ENCODE peak calls at places on chromosomes 16 and 17, in seven cellular contexts. Z, O, F, S, T, R and W are unnamed samples.

GRCh38 chr17:81329927-81330883 is 35.1 kb upstream of the SLC38A10 start:
- DNase-seq in Z (no peak), O (no peak), F (no peak), S (peak), T (no peak), R (no peak), W (no peak)

GRCh38 chr17:79287743-79288142 is 213.1 kb downstream of the ENGASE start:
- DNase-seq in Z (no peak), O (no peak), F (no peak), S (no peak), T (no peak), R (no peak), W (no peak)

GRCh38 chr16:13171313-13171712 is 269.9 kb downstream of the SHISA9 start:
- DNase-seq in Z (no peak), O (no peak), F (no peak), S (no peak), T (no peak), R (no peak), W (no peak)

GRCh38 chr17:20230924-20231323 is 221.8 kb downstream of the SPECC1 start:
- DNase-seq in Z (no peak), O (no peak), F (no peak), S (no peak), T (no peak), R (no peak), W (no peak)

GRCh38 chr16:57859331-57859730 is 57.0 kb upstream of the KIFC3 start:
- DNase-seq in Z (peak), O (peak), F (no peak), S (no peak), T (no peak), R (peak), W (no peak)

GRCh38 chr16:81473561-81473960 is 29.0 kb downstream of the CMIP start:
- DNase-seq in Z (no peak), O (peak), F (no peak), S (no peak), T (no peak), R (no peak), W (no peak)

GRCh38 chr17:10309003-10309974 is 63.5 kb downstream of the MYH13 start:
- DNase-seq in Z (no peak), O (no peak), F (no peak), S (no peak), T (no peak), R (no peak), W (no peak)

GRCh38 chr16:9102379-9102778 is 10.9 kb downstream of the HAPSTR1 start:
- DNase-seq in Z (no peak), O (peak), F (no peak), S (peak), T (peak), R (peak), W (no peak)

GRCh38 chr17:74163271-74163821 is 40.1 kb upstream of the RPL38 start:
- DNase-seq in Z (no peak), O (no peak), F (no peak), S (no peak), T (no peak), R (no peak), W (no peak)

GRCh38 chr16:2296662-2297505 is 29.0 kb upstream of the RNPS1 start:
- DNase-seq in Z (peak), O (peak), F (no peak), S (peak), T (no peak), R (peak), W (peak)

GRCh38 chr17:27956601-27957445 is 63.7 kb upstream of the LYRM9 start:
- DNase-seq in Z (peak), O (peak), F (no peak), S (no peak), T (no peak), R (peak), W (no peak)

GRCh38 chr17:49404371-49404770 is 10.3 kb downstream of the PHB1 start:
- DNase-seq in Z (no peak), O (no peak), F (no peak), S (no peak), T (no peak), R (no peak), W (no peak)

GRCh38 chr17:43591750-43592562 is 45.8 kb upstream of the ETV4 start:
- DNase-seq in Z (no peak), O (peak), F (no peak), S (no peak), T (peak), R (peak), W (no peak)

GRCh38 chr16:89489731-89490385 is 503 bp downstream of the ANKRD11 start:
- DNase-seq in Z (no peak), O (no peak), F (no peak), S (no peak), T (no peak), R (no peak), W (no peak)

GRCh38 chr16:57590654-57591085 is 37.8 kb upstream of the ADGRG1 start:
- DNase-seq in Z (no peak), O (peak), F (no peak), S (peak), T (no peak), R (peak), W (no peak)

GRCh38 chr17:8631554-8631877 is 991 bp upstream of the MYH10 start:
- DNase-seq in Z (no peak), O (no peak), F (no peak), S (no peak), T (no peak), R (no peak), W (no peak)

GRCh38 chr17:68600123-68600880 is 865 bp downstream of the FAM20A start:
- DNase-seq in Z (peak), O (peak), F (peak), S (no peak), T (no peak), R (no peak), W (peak)
- TF ChIP-seq CTCF in Z (peak), O (peak), F (no peak), S (no peak), T (peak), R (no peak), W (no peak)

GRCh38 chr16:71645450-71645849 is 19.5 kb downstream of the MARVELD3 start:
- DNase-seq in Z (peak), O (peak), F (no peak), S (no peak), T (no peak), R (peak), W (peak)

GRCh38 chr16:71648162-71648561 is 22.2 kb downstream of the MARVELD3 start:
- DNase-seq in Z (no peak), O (no peak), F (no peak), S (no peak), T (no peak), R (no peak), W (no peak)

GRCh38 chr16:71647391-71647790 is 21.4 kb downstream of the MARVELD3 start:
- DNase-seq in Z (no peak), O (no peak), F (no peak), S (no peak), T (no peak), R (no peak), W (no peak)

GRCh38 chr16:71648921-71649320 is 22.9 kb downstream of the MARVELD3 start:
- DNase-seq in Z (no peak), O (peak), F (no peak), S (no peak), T (no peak), R (no peak), W (no peak)
- TF ChIP-seq CTCF in Z (peak), O (peak), F (peak), S (peak), T (peak), R (peak), W (peak)

DNA sequence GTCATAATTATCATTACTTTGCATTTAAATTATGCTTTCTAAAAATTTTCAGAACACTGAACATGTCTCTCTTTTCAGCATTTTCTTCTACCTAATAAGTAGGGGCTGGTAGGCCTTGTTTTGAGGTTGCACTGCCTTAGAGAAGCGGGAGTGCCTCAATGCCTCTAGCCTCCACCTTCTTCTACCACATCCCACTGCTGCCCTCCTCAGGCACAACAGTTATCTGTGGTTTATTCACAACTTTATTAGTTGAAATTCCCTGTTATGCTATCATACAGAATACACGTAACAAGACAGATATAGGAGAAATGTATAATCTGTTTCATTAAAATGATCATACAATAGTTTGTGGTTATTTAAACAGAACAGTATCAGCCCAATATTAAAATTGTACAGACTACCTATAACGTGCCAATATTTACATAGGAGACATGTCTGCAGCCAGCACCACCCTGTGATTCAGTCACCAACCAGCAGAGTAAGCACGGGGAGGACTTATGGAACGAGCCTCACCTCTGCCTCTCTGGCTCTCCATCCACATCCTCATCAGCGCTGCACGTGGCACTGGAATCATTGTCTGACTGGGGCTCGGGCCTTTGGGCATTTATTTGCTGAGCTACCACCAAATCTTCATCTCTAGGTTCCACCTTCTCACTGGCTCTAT is 101.2 kb downstream of the TTC19 start:
- DNase-seq in Z (no peak), O (peak), F (no peak), S (no peak), T (no peak), R (no peak), W (no peak)
- TF ChIP-seq CTCF in Z (peak), O (peak), F (no peak), S (no peak), T (peak), R (no peak), W (no peak)

GRCh38 chr16:50371936-50372595 is 3.3 kb upstream of the BRD7 start:
- DNase-seq in Z (peak), O (peak), F (no peak), S (no peak), T (no peak), R (peak), W (no peak)
- TF ChIP-seq CTCF in Z (peak), O (peak), F (peak), S (no peak), T (peak), R (peak), W (peak)

DNA sequence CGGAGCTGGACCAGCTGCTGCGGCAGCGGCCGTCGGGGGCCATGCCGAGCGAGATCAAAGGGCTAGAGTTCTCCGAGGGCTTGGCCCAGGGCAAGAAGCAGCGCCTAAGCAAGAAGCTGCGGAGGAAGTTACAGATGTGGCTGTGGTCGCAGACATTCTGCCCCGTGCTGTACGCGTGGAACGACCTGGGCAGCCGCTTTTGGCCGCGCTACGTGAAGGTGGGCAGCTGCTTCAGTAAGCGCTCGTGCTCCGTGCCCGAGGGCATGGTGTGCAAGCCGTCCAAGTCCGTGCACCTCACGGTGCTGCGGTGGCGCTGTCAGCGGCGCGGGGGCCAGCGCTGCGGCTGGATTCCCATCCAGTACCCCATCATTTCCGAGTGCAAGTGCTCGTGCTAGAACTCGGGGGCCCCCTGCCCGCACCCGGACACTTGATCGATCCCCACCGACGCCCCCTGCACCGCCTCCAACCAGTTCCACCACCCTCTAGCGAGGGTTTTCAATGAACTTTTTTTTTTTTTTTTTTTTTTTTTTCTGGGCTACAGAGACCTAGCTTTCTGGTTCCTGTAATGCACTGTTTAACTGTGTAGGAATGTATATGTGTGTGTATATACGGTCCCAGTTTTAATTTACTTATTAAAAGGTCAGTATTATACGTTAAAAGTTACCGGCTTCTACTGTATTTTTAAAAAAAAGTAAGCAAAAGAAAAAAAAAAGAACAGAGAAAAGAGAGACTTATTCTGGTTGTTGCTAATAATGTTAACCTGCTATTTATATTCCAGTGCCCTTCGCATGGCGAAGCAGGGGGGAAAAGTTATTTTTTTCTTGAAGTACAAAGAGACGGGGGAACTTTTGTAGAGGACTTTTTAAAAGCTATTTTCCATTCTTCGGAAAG is 1.3 kb downstream of the NOG start:
- DNase-seq in Z (peak), O (no peak), F (peak), S (peak), T (no peak), R (peak), W (peak)
- TF ChIP-seq CTCF in Z (no peak), O (no peak), F (peak), S (peak), T (no peak), R (peak), W (no peak)

GRCh38 chr17:46195217-46195855 is 2.1 kb upstream of the KANSL1 start:
- DNase-seq in Z (no peak), O (no peak), F (no peak), S (no peak), T (no peak), R (no peak), W (no peak)

GRCh38 chr17:46195939-46196338 is 2.7 kb upstream of the KANSL1 start:
- DNase-seq in Z (no peak), O (no peak), F (no peak), S (no peak), T (no peak), R (no peak), W (no peak)

GRCh38 chr17:46193626-46194392 is 580 bp upstream of the KANSL1 start:
- DNase-seq in Z (peak), O (peak), F (peak), S (peak), T (peak), R (peak), W (peak)

GRCh38 chr17:46193246-46193625 is at the start of gene KANSL1:
- DNase-seq in Z (peak), O (peak), F (peak), S (peak), T (peak), R (peak), W (peak)

GRCh38 chr17:46194393-46195216 is 1.4 kb upstream of the KANSL1 start:
- DNase-seq in Z (peak), O (peak), F (peak), S (no peak), T (no peak), R (peak), W (peak)
- TF ChIP-seq CTCF in Z (peak), O (peak), F (peak), S (peak), T (peak), R (peak), W (peak)

DNA sequence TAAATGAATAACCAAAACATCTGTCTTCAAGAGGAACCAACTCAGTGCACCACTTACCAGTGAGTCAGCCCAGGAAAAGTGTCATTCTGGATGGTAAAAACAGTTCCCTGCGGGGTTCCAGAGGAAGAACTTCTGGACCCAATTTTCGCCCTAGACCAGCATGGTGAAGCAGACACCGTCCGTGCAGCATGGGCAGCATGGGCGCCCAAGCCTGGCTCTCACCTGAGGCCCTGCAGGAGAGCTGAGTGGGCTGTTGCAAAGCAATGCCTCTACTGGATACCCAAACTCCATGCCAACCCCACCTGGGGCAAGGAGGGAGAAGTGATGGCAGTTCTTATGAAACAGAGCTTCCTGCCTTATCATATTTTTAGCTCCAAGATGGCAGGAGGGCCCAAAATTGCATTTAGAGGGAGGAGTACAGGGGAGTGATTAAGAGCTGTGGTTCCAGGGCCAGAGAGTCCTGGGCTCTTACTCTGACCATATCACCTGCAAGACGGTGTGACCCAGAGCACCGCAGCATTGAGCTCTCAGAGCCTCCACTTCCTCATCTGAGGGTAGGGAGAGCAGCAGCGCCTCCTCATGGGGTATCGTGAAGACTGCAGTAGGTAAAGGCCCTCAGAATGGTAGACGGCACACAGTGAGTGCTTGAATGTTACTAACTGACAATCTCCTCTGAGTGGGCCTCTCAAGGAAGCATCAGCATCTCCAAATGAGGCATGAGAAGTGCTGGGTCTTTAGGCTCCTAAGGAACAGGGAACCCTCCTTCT is 16.6 kb upstream of the INPP5K start:
- DNase-seq in Z (peak), O (peak), F (no peak), S (no peak), T (no peak), R (no peak), W (no peak)
- TF ChIP-seq CTCF in Z (peak), O (peak), F (peak), S (no peak), T (peak), R (peak), W (peak)

DNA sequence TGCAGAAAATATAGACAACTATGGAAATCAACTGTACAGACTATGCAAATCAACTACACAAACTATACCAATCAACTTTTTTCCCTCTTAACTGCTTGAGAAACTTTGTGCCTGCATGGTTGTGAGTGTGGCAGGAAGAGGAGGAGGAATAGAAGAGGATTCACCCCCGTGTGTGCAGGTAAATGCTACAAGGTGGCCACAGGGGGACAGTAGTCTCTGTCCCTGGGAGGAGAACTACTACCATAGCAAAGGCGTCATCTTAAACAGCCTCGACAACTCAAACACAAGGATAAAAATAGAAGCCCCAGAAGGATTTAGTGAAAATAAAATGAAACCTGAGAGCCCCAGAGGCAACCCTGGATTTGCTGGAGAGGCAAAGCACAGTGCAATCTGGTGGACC is 199.6 kb upstream of the DYNLRB2 start:
- DNase-seq in Z (peak), O (no peak), F (no peak), S (no peak), T (no peak), R (no peak), W (no peak)
- TF ChIP-seq CTCF in Z (no peak), O (no peak), F (no peak), S (no peak), T (no peak), R (no peak), W (no peak)

GRCh38 chr16:55398683-55399230 is 74.8 kb downstream of the IRX6 start:
- DNase-seq in Z (no peak), O (no peak), F (no peak), S (no peak), T (no peak), R (no peak), W (no peak)
- TF ChIP-seq CTCF in Z (no peak), O (no peak), F (no peak), S (no peak), T (no peak), R (no peak), W (no peak)

DNA sequence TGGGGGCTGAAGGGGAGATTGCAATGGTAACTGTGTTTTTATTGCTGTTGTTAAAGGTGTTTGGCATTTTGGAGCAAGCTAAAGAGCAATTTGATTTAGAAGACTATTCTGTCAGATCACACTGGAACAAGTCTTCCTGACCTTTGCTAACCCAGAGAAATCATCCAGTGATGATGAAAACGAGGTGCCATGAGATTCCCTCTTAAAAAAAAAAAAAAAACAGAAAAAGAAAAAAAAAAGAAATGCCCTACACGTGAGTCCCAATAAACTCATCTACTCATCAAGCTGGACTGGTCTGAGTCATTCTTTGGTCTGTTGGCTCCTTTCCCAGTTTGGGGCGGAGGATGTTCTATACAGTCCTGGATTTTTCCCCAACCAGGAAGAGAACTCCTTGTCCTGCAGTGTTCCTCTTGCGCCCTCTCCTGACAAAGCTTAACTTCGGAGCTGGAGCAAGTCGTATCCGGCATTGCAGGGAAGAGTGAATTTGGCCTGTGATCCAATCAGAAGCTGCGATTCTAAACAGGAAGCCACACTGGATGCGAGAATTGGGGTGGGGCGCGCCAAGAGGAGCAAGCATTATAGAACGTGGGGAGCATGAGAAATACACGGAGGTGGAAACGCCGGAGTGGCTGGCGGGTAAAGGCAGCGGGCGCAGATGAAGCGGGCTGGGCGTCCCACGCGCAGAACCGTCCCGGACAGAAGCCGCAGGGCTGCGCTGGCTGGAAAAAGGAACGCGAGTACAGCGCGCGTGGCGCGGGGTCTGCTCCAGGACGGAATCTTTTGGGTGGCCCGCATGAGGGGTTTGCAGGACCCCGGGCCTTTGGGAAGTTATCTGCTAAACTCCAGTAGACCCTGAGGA is 22.4 kb upstream of the CRYM start:
- DNase-seq in Z (peak), O (peak), F (peak), S (peak), T (peak), R (peak), W (peak)
- TF ChIP-seq CTCF in Z (peak), O (peak), F (peak), S (peak), T (peak), R (peak), W (peak)